ENCODE peak calls at places on chromosomes 4 and X, in ten cellular contexts. L is COR-L47; H is activated CD8-positive, alpha-beta memory T cell treated with anti-CD3 and anti-CD28 coated beads for 48 hours; F is ovary; Y is renal cortical epithelial cell; K is transverse colon; S is tibial artery; M is spleen; I is myocyte; B is GM04503. D is an unnamed sample.

GRCh38 chr4:8180310-8181093 is 18.6 kb upstream of the SH3TC1 start:
- DNase-seq in H (no peak), B (no peak), Y (no peak), K (no peak), S (no peak), L (no peak), M (no peak), F (no peak), I (no peak), D (no peak)

GRCh38 chrX:112368371-112368770 is 285.8 kb upstream of the TRPC5 start:
- DNase-seq in F (no peak), I (no peak), M (no peak), K (no peak), L (no peak), H (no peak), Y (no peak), B (no peak), S (no peak), D (no peak)

GRCh38 chr4:76235407-76235806 is 16.1 kb upstream of the FAM47E start:
- DNase-seq in H (no peak), Y (no peak), K (no peak), I (no peak), L (no peak), B (no peak), F (no peak), M (no peak), S (no peak), D (no peak)

GRCh38 chr4:37864786-37865185 is 26.1 kb upstream of the TBC1D1 start:
- DNase-seq in S (no peak), L (no peak), I (peak), F (no peak), M (no peak), K (no peak), B (no peak), Y (no peak), H (no peak), D (no peak)

GRCh38 chrX:47900833-47901232 is 64.1 kb downstream of the ZNF81 start:
- DNase-seq in I (no peak), M (no peak), B (no peak), S (no peak), K (no peak), F (no peak), L (no peak), Y (no peak), H (no peak), D (no peak)

GRCh38 chr4:125789018-125789417 is 474.3 kb downstream of the FAT4 start:
- DNase-seq in I (no peak), K (no peak), F (no peak), L (no peak), S (no peak), Y (no peak), B (no peak), M (no peak), H (no peak), D (no peak)

GRCh38 chrX:66221856-66222255 is 57.8 kb downstream of the HEPH start:
- DNase-seq in Y (no peak), M (no peak), I (peak), S (no peak), K (no peak), H (no peak), F (no peak), B (no peak), L (no peak), D (no peak)

GRCh38 chr4:186651181-186651603 is 72.5 kb downstream of the FAT1 start:
- DNase-seq in M (no peak), Y (no peak), K (no peak), B (no peak), I (no peak), F (no peak), L (no peak), S (no peak), H (no peak), D (no peak)

GRCh38 chr4:72209600-72209999 is 177.8 kb downstream of the NPFFR2 start:
- DNase-seq in K (no peak), H (no peak), B (no peak), L (no peak), S (no peak), I (no peak), Y (peak), F (no peak), M (no peak), D (no peak)

GRCh38 chrX:37825225-37825842 is 22.0 kb downstream of the DYNLT3 start:
- DNase-seq in K (peak), Y (peak), L (peak), F (no peak), H (no peak), I (peak), B (no peak), S (peak), M (no peak), D (peak)

GRCh38 chrX:133699023-133699728 is 283.9 kb upstream of the GPC4 start:
- DNase-seq in S (no peak), Y (peak), F (no peak), M (no peak), K (no peak), I (no peak), B (no peak), H (no peak), L (no peak), D (no peak)

GRCh38 chr4:1133033-1133432 is 19.7 kb upstream of the RNF212 start:
- DNase-seq in I (no peak), M (no peak), B (no peak), Y (no peak), H (no peak), F (no peak), S (no peak), K (no peak), L (no peak), D (no peak)

GRCh38 chr4:1505511-1506451 is 99.5 kb upstream of the NKX1-1 start:
- DNase-seq in H (no peak), F (peak), M (peak), S (peak), I (no peak), L (no peak), K (peak), B (no peak), Y (no peak), D (peak)

GRCh38 chr4:99323761-99324160 is 2.6 kb upstream of the ADH1B start:
- DNase-seq in L (no peak), K (no peak), S (no peak), I (peak), F (no peak), Y (peak), M (no peak), B (no peak), H (no peak), D (no peak)

GRCh38 chr4:139176299-139177048 is 544 bp downstream of the ELF2 start:
- DNase-seq in I (peak), F (peak), H (peak), K (peak), Y (peak), L (peak), B (no peak), M (peak), S (peak), D (peak)

GRCh38 chr4:124640037-124640730 is 72.3 kb downstream of the ANKRD50 start:
- DNase-seq in H (no peak), M (no peak), B (peak), S (no peak), K (no peak), I (peak), Y (peak), L (no peak), F (no peak), D (no peak)

GRCh38 chr4:95095352-95095974 is 337.7 kb downstream of the BMPR1B start:
- DNase-seq in H (no peak), Y (peak), L (peak), M (no peak), S (no peak), F (no peak), B (peak), K (no peak), I (peak), D (no peak)

GRCh38 chr4:3302164-3302785 is 9.5 kb downstream of the RGS12 start:
- DNase-seq in H (peak), Y (no peak), F (peak), I (peak), M (peak), S (no peak), K (no peak), B (no peak), L (no peak), D (no peak)

GRCh38 chr4:94523033-94523590 is 71.4 kb downstream of the PDLIM5 start:
- DNase-seq in Y (no peak), K (no peak), F (no peak), S (no peak), B (no peak), M (no peak), H (no peak), L (no peak), I (no peak), D (no peak)

GRCh38 chr4:169062861-169063197 is 52.8 kb upstream of the CBR4 start:
- DNase-seq in L (no peak), F (no peak), H (no peak), M (no peak), B (no peak), I (peak), K (no peak), S (no peak), Y (no peak), D (no peak)

GRCh38 chr4:41882622-41883347 is 52.4 kb upstream of the TMEM33 start:
- DNase-seq in S (no peak), K (no peak), H (no peak), F (peak), B (no peak), M (peak), Y (no peak), L (peak), I (peak), D (peak)

GRCh38 chrX:84046403-84046984 is 141.5 kb downstream of the RPS6KA6 start:
- DNase-seq in H (peak), K (no peak), B (peak), S (no peak), F (no peak), I (peak), M (no peak), Y (peak), L (peak), D (no peak)

GRCh38 chr4:150381671-150382427 is 200.1 kb upstream of the MAB21L2 start:
- DNase-seq in K (no peak), B (peak), L (no peak), M (no peak), S (no peak), F (no peak), Y (no peak), I (no peak), H (no peak), D (no peak)

GRCh38 chrX:74670028-74670427 is 55.6 kb upstream of the RLIM start:
- DNase-seq in S (no peak), K (no peak), Y (no peak), L (no peak), B (no peak), M (no peak), H (no peak), F (no peak), I (no peak), D (no peak)

GRCh38 chr4:17781831-17782287 is 438 bp upstream of the FAM184B start:
- DNase-seq in F (no peak), S (no peak), H (no peak), I (no peak), K (no peak), B (no peak), Y (no peak), M (no peak), L (no peak), D (no peak)

D was measured in left colon.